ENCODE peak calls at places on chromosomes 4 and X, in five cellular contexts. E is gastrocnemius medialis, S is uterus, Q is erythroblast, G is GM12891. B is an unnamed sample.

GRCh38 chr4:152308925-152309324 is 227.0 kb downstream of the FBXW7 start:
- DNase-seq in E (no peak), S (no peak), Q (no peak), G (no peak), B (no peak)

GRCh38 chrX:74178536-74178935 is 125.4 kb upstream of the ZCCHC13 start:
- DNase-seq in E (no peak), S (no peak), Q (no peak), G (no peak), B (no peak)

GRCh38 chr4:90357117-90357710 is 230.0 kb downstream of the CCSER1 start:
- DNase-seq in E (no peak), S (no peak), Q (peak), G (no peak), B (no peak)

GRCh38 chr4:111641813-111642579 is 503.3 kb upstream of the FAM241A start:
- DNase-seq in E (no peak), S (peak), Q (peak), G (peak), B (no peak)

GRCh38 chr4:73451404-73451803 is 15.4 kb downstream of the AFP start:
- DNase-seq in E (no peak), S (no peak), Q (no peak), G (no peak), B (no peak)

GRCh38 chrX:9829308-9830267 is 43.4 kb downstream of the SHROOM2 start:
- DNase-seq in E (no peak), S (no peak), Q (no peak), G (peak), B (no peak)

GRCh38 chr4:160026720-160027119 is 923.8 kb downstream of the RAPGEF2 start:
- DNase-seq in E (no peak), S (no peak), Q (peak), G (no peak), B (no peak)

GRCh38 chrX:131821945-131822622 is 201.0 kb upstream of the STK26 start:
- DNase-seq in E (no peak), S (peak), Q (no peak), G (no peak), B (peak)

GRCh38 chrX:142201113-142201512 is 4.0 kb downstream of the MAGEC2 start:
- DNase-seq in E (no peak), S (no peak), Q (no peak), G (no peak), B (no peak)

DNA sequence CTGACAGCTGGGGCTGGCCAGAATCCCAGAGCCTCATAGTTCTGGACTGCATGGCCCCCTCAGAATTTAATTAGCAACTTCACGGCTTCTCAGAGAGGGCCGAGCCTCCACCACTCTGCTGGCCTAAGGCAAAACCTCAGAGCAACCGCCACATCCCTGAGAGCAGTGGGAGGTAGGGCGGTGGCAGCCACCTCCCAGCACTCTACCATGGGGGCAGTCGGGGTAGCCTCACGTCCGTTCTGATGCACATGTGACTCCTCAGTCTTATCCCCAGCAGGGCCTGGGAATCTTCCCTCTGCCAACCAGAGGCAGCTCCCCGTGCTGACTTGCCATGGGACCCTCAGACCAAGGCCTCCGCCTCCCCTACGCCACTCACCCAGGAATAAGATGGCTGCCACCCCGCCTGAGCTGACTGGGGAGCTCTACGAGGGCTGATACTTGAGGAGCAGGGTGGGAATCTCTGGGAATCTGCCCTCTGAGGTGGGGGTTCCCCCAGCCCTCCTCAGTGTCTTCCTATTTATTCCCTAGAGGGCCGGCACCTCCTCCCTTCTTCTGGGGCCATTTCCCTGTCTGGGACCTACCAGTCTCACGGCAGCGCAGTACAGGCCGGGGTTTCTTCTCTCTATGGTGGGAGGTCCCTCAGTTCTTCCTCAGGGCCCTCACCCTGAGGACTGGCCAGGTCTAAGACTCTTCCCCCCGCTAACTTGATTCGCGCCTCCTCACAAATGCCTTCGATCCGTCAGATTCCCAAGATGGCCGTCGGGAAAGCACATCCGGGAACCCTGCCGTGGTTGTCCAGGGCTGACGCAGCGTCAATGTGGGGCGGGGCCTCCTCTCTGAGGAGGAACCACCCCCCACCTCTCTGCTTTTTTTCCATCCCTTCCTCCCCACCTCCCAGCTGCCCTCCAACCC is at the start of gene MAGEC2:
- DNase-seq in E (no peak), S (no peak), Q (no peak), G (no peak), B (no peak)
- TF ChIP-seq POLR2A in E (no peak), S (no peak), Q (no peak), G (no peak), B (no peak)

DNA sequence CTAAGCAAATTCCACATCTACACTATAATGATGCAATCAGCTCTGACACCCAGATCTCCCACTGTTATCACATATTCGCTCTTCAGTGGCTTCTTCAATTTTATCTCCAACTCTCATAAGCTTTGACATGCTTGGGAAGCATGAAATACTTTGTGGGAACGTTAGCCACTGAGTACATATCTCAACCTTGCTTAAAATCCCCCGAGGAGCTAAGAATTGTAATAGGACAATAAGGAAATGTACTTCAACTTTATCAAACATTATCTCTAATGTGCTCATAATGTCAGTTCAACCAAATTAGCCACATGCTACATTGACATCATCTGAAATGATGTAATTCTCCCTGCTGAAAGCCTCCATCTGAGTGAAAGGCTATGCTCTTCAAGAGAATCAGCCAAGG is 139.6 kb upstream of the PTCHD1 start:
- DNase-seq in E (no peak), S (no peak), Q (no peak), G (no peak), B (no peak)
- TF ChIP-seq POLR2A in E (no peak), S (no peak), Q (no peak), G (no peak), B (no peak)

GRCh38 chr4:69057620-69058409 is 38.5 kb upstream of the UGT2B7 start:
- DNase-seq in E (no peak), S (no peak), Q (no peak), G (no peak), B (no peak)
- TF ChIP-seq POLR2A in E (no peak), S (no peak), Q (no peak), G (no peak), B (no peak)

DNA sequence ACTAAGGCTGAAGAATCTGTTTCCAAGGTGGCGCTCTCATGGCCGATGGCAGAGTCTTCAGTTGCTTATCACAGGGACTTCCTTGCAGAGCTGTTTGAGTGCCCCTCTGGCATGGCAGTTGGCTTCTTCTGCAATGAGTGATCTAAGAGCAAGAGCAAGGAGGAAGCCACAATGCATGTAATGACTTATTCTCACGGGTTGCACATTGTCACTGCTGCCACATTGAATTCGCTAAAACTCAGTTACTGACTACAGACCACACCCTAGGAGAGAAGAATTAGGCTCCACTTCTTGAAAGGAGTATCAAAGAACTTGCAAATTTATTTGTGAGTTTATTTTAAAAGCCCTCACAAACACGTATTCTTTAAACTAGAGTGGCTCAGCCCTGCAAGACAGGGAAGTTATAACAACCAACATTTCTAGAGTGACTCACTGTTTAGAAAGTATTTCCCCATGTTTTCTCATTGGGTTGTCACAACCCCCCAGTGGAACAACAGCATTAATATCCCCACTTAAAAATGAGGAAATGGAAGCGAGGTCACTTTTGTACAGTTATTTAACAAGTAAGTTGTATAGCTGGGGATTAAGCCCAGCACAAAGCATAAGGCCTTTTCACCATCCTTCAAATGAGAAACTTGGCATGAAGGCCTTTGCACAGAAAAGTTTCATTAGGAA is 32.4 kb upstream of the RBPJ start:
- DNase-seq in E (no peak), S (no peak), Q (peak), G (no peak), B (no peak)
- TF ChIP-seq POLR2A in E (no peak), S (no peak), Q (no peak), G (no peak), B (no peak)

GRCh38 chrX:66016905-66017658 is 22.8 kb downstream of the VSIG4 start:
- DNase-seq in E (no peak), S (no peak), Q (peak), G (no peak), B (no peak)
- TF ChIP-seq POLR2A in E (no peak), S (no peak), Q (no peak), G (no peak), B (no peak)

B was measured in esophagus squamous epithelium.